ENCODE peak calls at places on chromosomes 6 and 20, in five cellular contexts. F is lung microvascular endothelial cell; J is SW 1271; H is T-helper 1 cell; W is stimulated activated CD8-positive, alpha-beta memory T cell treated with anti-CD3 and anti-CD28 coated beads, Interleukin-4, amount 100 ng/mL, for 24 hours. L is an unnamed sample.

GRCh38 chr6:31614075-31614619 is 887 bp upstream of the AIF1 start:
- DNase-seq in H (no peak), W (no peak), J (no peak), F (no peak), L (no peak)

GRCh38 chr6:51902261-51902764 is 185.1 kb downstream of the PKHD1 start:
- DNase-seq in H (no peak), F (no peak), J (no peak), W (no peak), L (no peak)

GRCh38 chr20:13492001-13492480 is 146.7 kb downstream of the TASP1 start:
- DNase-seq in F (peak), J (no peak), W (no peak), H (no peak), L (no peak)

GRCh38 chr20:4225778-4226177 is 210.4 kb upstream of the RNF24 start:
- DNase-seq in F (peak), J (peak), W (no peak), H (no peak), L (no peak)

GRCh38 chr6:30378290-30378937 is 33.5 kb downstream of the RPP21 start:
- DNase-seq in H (no peak), J (no peak), F (peak), W (no peak), L (no peak)

GRCh38 chr6:129490551-129491245 is 219.3 kb downstream of the ARHGAP18 start:
- DNase-seq in F (peak), J (peak), W (peak), H (peak), L (no peak)

GRCh38 chr6:49849121-49849907 is 17.0 kb downstream of the CRISP1 start:
- DNase-seq in J (peak), H (peak), W (no peak), F (peak), L (peak)

GRCh38 chr6:53109612-53110011 is 39.0 kb downstream of the GCM1 start:
- DNase-seq in W (no peak), H (no peak), F (no peak), J (no peak), L (no peak)

GRCh38 chr6:162056745-162057144 is 670.8 kb downstream of the PRKN start:
- DNase-seq in F (no peak), W (no peak), H (no peak), J (no peak), L (no peak)